ENCODE peak calls at places on chromosomes 2 and 18, in seven cellular contexts. One of them, this sample, is unnamed.

GRCh38 chr2:153871231-153872221 is at the start of gene GALNT13:
- DNase-seq in coronary artery: no peak
- DNase-seq in foreskin fibroblast: no peak
- DNase-seq in activated CD4-positive, alpha-beta T cell treated with anti-CD3 and anti-CD28 coated beads, Interleukin-2, amount 50 U/mL, for 24 hours: no peak
- DNase-seq in stimulated activated CD8-positive, alpha-beta memory T cell treated with anti-CD3 and anti-CD28 coated beads, Interleukin-15, amount 100 ng/mL, for 24 hours: no peak
- DNase-seq in AG08396: peak
- DNase-seq in T-helper 9 cell: no peak
- DNase-seq in this sample: peak

GRCh38 chr2:98419977-98420725 is 24.5 kb upstream of the INPP4A start:
- DNase-seq in coronary artery: no peak
- DNase-seq in T-helper 9 cell: no peak
- DNase-seq in activated CD4-positive, alpha-beta T cell treated with anti-CD3 and anti-CD28 coated beads, Interleukin-2, amount 50 U/mL, for 24 hours: no peak
- DNase-seq in stimulated activated CD8-positive, alpha-beta memory T cell treated with anti-CD3 and anti-CD28 coated beads, Interleukin-15, amount 100 ng/mL, for 24 hours: no peak
- DNase-seq in foreskin fibroblast: peak
- DNase-seq in AG08396: no peak
- DNase-seq in this sample: no peak

GRCh38 chr2:127929449-127929848 is 43.7 kb upstream of the AMMECR1L start:
- DNase-seq in T-helper 9 cell: no peak
- DNase-seq in stimulated activated CD8-positive, alpha-beta memory T cell treated with anti-CD3 and anti-CD28 coated beads, Interleukin-15, amount 100 ng/mL, for 24 hours: no peak
- DNase-seq in AG08396: no peak
- DNase-seq in activated CD4-positive, alpha-beta T cell treated with anti-CD3 and anti-CD28 coated beads, Interleukin-2, amount 50 U/mL, for 24 hours: no peak
- DNase-seq in foreskin fibroblast: no peak
- DNase-seq in coronary artery: no peak
- DNase-seq in this sample: no peak

GRCh38 chr2:110678457-110679336 is 834 bp upstream of the BUB1 start:
- DNase-seq in coronary artery: no peak
- DNase-seq in T-helper 9 cell: no peak
- DNase-seq in foreskin fibroblast: peak
- DNase-seq in AG08396: peak
- DNase-seq in activated CD4-positive, alpha-beta T cell treated with anti-CD3 and anti-CD28 coated beads, Interleukin-2, amount 50 U/mL, for 24 hours: no peak
- DNase-seq in stimulated activated CD8-positive, alpha-beta memory T cell treated with anti-CD3 and anti-CD28 coated beads, Interleukin-15, amount 100 ng/mL, for 24 hours: no peak
- DNase-seq in this sample: peak

GRCh38 chr2:169361706-169362345 is 508 bp downstream of the LRP2 start:
- DNase-seq in AG08396: peak
- DNase-seq in activated CD4-positive, alpha-beta T cell treated with anti-CD3 and anti-CD28 coated beads, Interleukin-2, amount 50 U/mL, for 24 hours: no peak
- DNase-seq in coronary artery: no peak
- DNase-seq in stimulated activated CD8-positive, alpha-beta memory T cell treated with anti-CD3 and anti-CD28 coated beads, Interleukin-15, amount 100 ng/mL, for 24 hours: no peak
- DNase-seq in T-helper 9 cell: no peak
- DNase-seq in foreskin fibroblast: peak
- DNase-seq in this sample: no peak

GRCh38 chr2:149894226-149894625 is 306.7 kb upstream of the MMADHC start:
- DNase-seq in stimulated activated CD8-positive, alpha-beta memory T cell treated with anti-CD3 and anti-CD28 coated beads, Interleukin-15, amount 100 ng/mL, for 24 hours: no peak
- DNase-seq in foreskin fibroblast: peak
- DNase-seq in activated CD4-positive, alpha-beta T cell treated with anti-CD3 and anti-CD28 coated beads, Interleukin-2, amount 50 U/mL, for 24 hours: no peak
- DNase-seq in AG08396: no peak
- DNase-seq in coronary artery: no peak
- DNase-seq in T-helper 9 cell: no peak
- DNase-seq in this sample: no peak

GRCh38 chr2:233408366-233409285 is 54.3 kb downstream of the DGKD start:
- DNase-seq in coronary artery: no peak
- DNase-seq in stimulated activated CD8-positive, alpha-beta memory T cell treated with anti-CD3 and anti-CD28 coated beads, Interleukin-15, amount 100 ng/mL, for 24 hours: no peak
- DNase-seq in foreskin fibroblast: no peak
- DNase-seq in AG08396: no peak
- DNase-seq in activated CD4-positive, alpha-beta T cell treated with anti-CD3 and anti-CD28 coated beads, Interleukin-2, amount 50 U/mL, for 24 hours: no peak
- DNase-seq in T-helper 9 cell: no peak
- DNase-seq in this sample: peak

GRCh38 chr2:241508240-241508509 is 209 bp downstream of the STK25 start:
- DNase-seq in foreskin fibroblast: no peak
- DNase-seq in T-helper 9 cell: peak
- DNase-seq in activated CD4-positive, alpha-beta T cell treated with anti-CD3 and anti-CD28 coated beads, Interleukin-2, amount 50 U/mL, for 24 hours: no peak
- DNase-seq in stimulated activated CD8-positive, alpha-beta memory T cell treated with anti-CD3 and anti-CD28 coated beads, Interleukin-15, amount 100 ng/mL, for 24 hours: no peak
- DNase-seq in AG08396: no peak
- DNase-seq in coronary artery: no peak
- DNase-seq in this sample: no peak

GRCh38 chr2:84486436-84487115 is 27.5 kb upstream of the SUCLG1 start:
- DNase-seq in activated CD4-positive, alpha-beta T cell treated with anti-CD3 and anti-CD28 coated beads, Interleukin-2, amount 50 U/mL, for 24 hours: no peak
- DNase-seq in T-helper 9 cell: no peak
- DNase-seq in AG08396: no peak
- DNase-seq in foreskin fibroblast: peak
- DNase-seq in coronary artery: no peak
- DNase-seq in stimulated activated CD8-positive, alpha-beta memory T cell treated with anti-CD3 and anti-CD28 coated beads, Interleukin-15, amount 100 ng/mL, for 24 hours: no peak
- DNase-seq in this sample: peak

GRCh38 chr2:47097563-47097962 is 57.5 kb downstream of the STPG4 start:
- DNase-seq in coronary artery: no peak
- DNase-seq in stimulated activated CD8-positive, alpha-beta memory T cell treated with anti-CD3 and anti-CD28 coated beads, Interleukin-15, amount 100 ng/mL, for 24 hours: no peak
- DNase-seq in activated CD4-positive, alpha-beta T cell treated with anti-CD3 and anti-CD28 coated beads, Interleukin-2, amount 50 U/mL, for 24 hours: no peak
- DNase-seq in AG08396: no peak
- DNase-seq in foreskin fibroblast: no peak
- DNase-seq in T-helper 9 cell: no peak
- DNase-seq in this sample: no peak

GRCh38 chr2:178796079-178796677 is 11.0 kb downstream of the TTN start:
- DNase-seq in stimulated activated CD8-positive, alpha-beta memory T cell treated with anti-CD3 and anti-CD28 coated beads, Interleukin-15, amount 100 ng/mL, for 24 hours: no peak
- DNase-seq in foreskin fibroblast: peak
- DNase-seq in coronary artery: no peak
- DNase-seq in AG08396: peak
- DNase-seq in activated CD4-positive, alpha-beta T cell treated with anti-CD3 and anti-CD28 coated beads, Interleukin-2, amount 50 U/mL, for 24 hours: no peak
- DNase-seq in T-helper 9 cell: no peak
- DNase-seq in this sample: peak

GRCh38 chr18:56200381-56200831 is 438.0 kb downstream of the TXNL1 start:
- DNase-seq in AG08396: peak
- DNase-seq in foreskin fibroblast: peak
- DNase-seq in coronary artery: no peak
- DNase-seq in activated CD4-positive, alpha-beta T cell treated with anti-CD3 and anti-CD28 coated beads, Interleukin-2, amount 50 U/mL, for 24 hours: no peak
- DNase-seq in T-helper 9 cell: no peak
- DNase-seq in stimulated activated CD8-positive, alpha-beta memory T cell treated with anti-CD3 and anti-CD28 coated beads, Interleukin-15, amount 100 ng/mL, for 24 hours: no peak
- DNase-seq in this sample: no peak

GRCh38 chr2:102369866-102370265 is 14.3 kb downstream of the IL18R1 start:
- DNase-seq in stimulated activated CD8-positive, alpha-beta memory T cell treated with anti-CD3 and anti-CD28 coated beads, Interleukin-15, amount 100 ng/mL, for 24 hours: no peak
- DNase-seq in AG08396: no peak
- DNase-seq in foreskin fibroblast: no peak
- DNase-seq in activated CD4-positive, alpha-beta T cell treated with anti-CD3 and anti-CD28 coated beads, Interleukin-2, amount 50 U/mL, for 24 hours: no peak
- DNase-seq in T-helper 9 cell: no peak
- DNase-seq in coronary artery: no peak
- DNase-seq in this sample: no peak

GRCh38 chr2:17522303-17522702 is 4.1 kb upstream of the RAD51AP2 start:
- DNase-seq in T-helper 9 cell: no peak
- DNase-seq in AG08396: no peak
- DNase-seq in foreskin fibroblast: no peak
- DNase-seq in coronary artery: no peak
- DNase-seq in stimulated activated CD8-positive, alpha-beta memory T cell treated with anti-CD3 and anti-CD28 coated beads, Interleukin-15, amount 100 ng/mL, for 24 hours: no peak
- DNase-seq in activated CD4-positive, alpha-beta T cell treated with anti-CD3 and anti-CD28 coated beads, Interleukin-2, amount 50 U/mL, for 24 hours: no peak
- DNase-seq in this sample: no peak

GRCh38 chr2:230723363-230723762 is 10.7 kb downstream of the CAB39 start:
- DNase-seq in foreskin fibroblast: no peak
- DNase-seq in AG08396: no peak
- DNase-seq in stimulated activated CD8-positive, alpha-beta memory T cell treated with anti-CD3 and anti-CD28 coated beads, Interleukin-15, amount 100 ng/mL, for 24 hours: no peak
- DNase-seq in coronary artery: no peak
- DNase-seq in activated CD4-positive, alpha-beta T cell treated with anti-CD3 and anti-CD28 coated beads, Interleukin-2, amount 50 U/mL, for 24 hours: peak
- DNase-seq in T-helper 9 cell: no peak
- DNase-seq in this sample: no peak

GRCh38 chr2:46225730-46226129 is 71.5 kb upstream of the EPAS1 start:
- DNase-seq in coronary artery: no peak
- DNase-seq in T-helper 9 cell: no peak
- DNase-seq in foreskin fibroblast: peak
- DNase-seq in AG08396: no peak
- DNase-seq in stimulated activated CD8-positive, alpha-beta memory T cell treated with anti-CD3 and anti-CD28 coated beads, Interleukin-15, amount 100 ng/mL, for 24 hours: no peak
- DNase-seq in activated CD4-positive, alpha-beta T cell treated with anti-CD3 and anti-CD28 coated beads, Interleukin-2, amount 50 U/mL, for 24 hours: no peak
- DNase-seq in this sample: no peak

GRCh38 chr18:49853436-49853835 is 40.1 kb upstream of the ACAA2 start:
- DNase-seq in AG08396: no peak
- DNase-seq in T-helper 9 cell: no peak
- DNase-seq in coronary artery: peak
- DNase-seq in foreskin fibroblast: no peak
- DNase-seq in stimulated activated CD8-positive, alpha-beta memory T cell treated with anti-CD3 and anti-CD28 coated beads, Interleukin-15, amount 100 ng/mL, for 24 hours: no peak
- DNase-seq in activated CD4-positive, alpha-beta T cell treated with anti-CD3 and anti-CD28 coated beads, Interleukin-2, amount 50 U/mL, for 24 hours: no peak
- DNase-seq in this sample: no peak

GRCh38 chr2:25912851-25913695 is 34.8 kb upstream of the ASXL2 start:
- DNase-seq in coronary artery: no peak
- DNase-seq in foreskin fibroblast: peak
- DNase-seq in activated CD4-positive, alpha-beta T cell treated with anti-CD3 and anti-CD28 coated beads, Interleukin-2, amount 50 U/mL, for 24 hours: no peak
- DNase-seq in stimulated activated CD8-positive, alpha-beta memory T cell treated with anti-CD3 and anti-CD28 coated beads, Interleukin-15, amount 100 ng/mL, for 24 hours: no peak
- DNase-seq in AG08396: peak
- DNase-seq in T-helper 9 cell: no peak
- DNase-seq in this sample: no peak

GRCh38 chr2:224598669-224599068 is 13.5 kb upstream of the CUL3 start:
- DNase-seq in coronary artery: no peak
- DNase-seq in AG08396: no peak
- DNase-seq in T-helper 9 cell: no peak
- DNase-seq in activated CD4-positive, alpha-beta T cell treated with anti-CD3 and anti-CD28 coated beads, Interleukin-2, amount 50 U/mL, for 24 hours: no peak
- DNase-seq in stimulated activated CD8-positive, alpha-beta memory T cell treated with anti-CD3 and anti-CD28 coated beads, Interleukin-15, amount 100 ng/mL, for 24 hours: no peak
- DNase-seq in foreskin fibroblast: no peak
- DNase-seq in this sample: no peak

GRCh38 chr2:95087379-95087778 is 34.2 kb downstream of the MRPS5 start:
- DNase-seq in coronary artery: no peak
- DNase-seq in stimulated activated CD8-positive, alpha-beta memory T cell treated with anti-CD3 and anti-CD28 coated beads, Interleukin-15, amount 100 ng/mL, for 24 hours: no peak
- DNase-seq in foreskin fibroblast: no peak
- DNase-seq in T-helper 9 cell: no peak
- DNase-seq in AG08396: no peak
- DNase-seq in activated CD4-positive, alpha-beta T cell treated with anti-CD3 and anti-CD28 coated beads, Interleukin-2, amount 50 U/mL, for 24 hours: no peak
- DNase-seq in this sample: no peak

GRCh38 chr2:110854355-110855081 is 122.1 kb downstream of the ACOXL start:
- DNase-seq in stimulated activated CD8-positive, alpha-beta memory T cell treated with anti-CD3 and anti-CD28 coated beads, Interleukin-15, amount 100 ng/mL, for 24 hours: no peak
- DNase-seq in coronary artery: no peak
- DNase-seq in activated CD4-positive, alpha-beta T cell treated with anti-CD3 and anti-CD28 coated beads, Interleukin-2, amount 50 U/mL, for 24 hours: no peak
- DNase-seq in foreskin fibroblast: no peak
- DNase-seq in T-helper 9 cell: no peak
- DNase-seq in AG08396: no peak
- DNase-seq in this sample: no peak

GRCh38 chr2:144234115-144234772 is 285.7 kb downstream of the ZEB2 start:
- DNase-seq in AG08396: no peak
- DNase-seq in coronary artery: no peak
- DNase-seq in activated CD4-positive, alpha-beta T cell treated with anti-CD3 and anti-CD28 coated beads, Interleukin-2, amount 50 U/mL, for 24 hours: no peak
- DNase-seq in stimulated activated CD8-positive, alpha-beta memory T cell treated with anti-CD3 and anti-CD28 coated beads, Interleukin-15, amount 100 ng/mL, for 24 hours: no peak
- DNase-seq in foreskin fibroblast: no peak
- DNase-seq in T-helper 9 cell: no peak
- DNase-seq in this sample: no peak

GRCh38 chr2:39938035-39938835 is 159.2 kb upstream of the THUMPD2 start:
- DNase-seq in T-helper 9 cell: no peak
- DNase-seq in AG08396: peak
- DNase-seq in coronary artery: no peak
- DNase-seq in activated CD4-positive, alpha-beta T cell treated with anti-CD3 and anti-CD28 coated beads, Interleukin-2, amount 50 U/mL, for 24 hours: no peak
- DNase-seq in stimulated activated CD8-positive, alpha-beta memory T cell treated with anti-CD3 and anti-CD28 coated beads, Interleukin-15, amount 100 ng/mL, for 24 hours: no peak
- DNase-seq in foreskin fibroblast: peak
- DNase-seq in this sample: no peak

GRCh38 chr18:73693091-73693490 is 454.5 kb downstream of the FBXO15 start:
- DNase-seq in activated CD4-positive, alpha-beta T cell treated with anti-CD3 and anti-CD28 coated beads, Interleukin-2, amount 50 U/mL, for 24 hours: no peak
- DNase-seq in coronary artery: no peak
- DNase-seq in AG08396: no peak
- DNase-seq in stimulated activated CD8-positive, alpha-beta memory T cell treated with anti-CD3 and anti-CD28 coated beads, Interleukin-15, amount 100 ng/mL, for 24 hours: no peak
- DNase-seq in foreskin fibroblast: no peak
- DNase-seq in T-helper 9 cell: no peak
- DNase-seq in this sample: no peak

GRCh38 chr2:240451791-240452470 is 16.5 kb downstream of the GPC1 start:
- DNase-seq in coronary artery: no peak
- DNase-seq in activated CD4-positive, alpha-beta T cell treated with anti-CD3 and anti-CD28 coated beads, Interleukin-2, amount 50 U/mL, for 24 hours: no peak
- DNase-seq in AG08396: no peak
- DNase-seq in stimulated activated CD8-positive, alpha-beta memory T cell treated with anti-CD3 and anti-CD28 coated beads, Interleukin-15, amount 100 ng/mL, for 24 hours: no peak
- DNase-seq in T-helper 9 cell: no peak
- DNase-seq in foreskin fibroblast: no peak
- DNase-seq in this sample: no peak

GRCh38 chr2:58607479-58607878 is 366.4 kb upstream of the FANCL start:
- DNase-seq in activated CD4-positive, alpha-beta T cell treated with anti-CD3 and anti-CD28 coated beads, Interleukin-2, amount 50 U/mL, for 24 hours: no peak
- DNase-seq in foreskin fibroblast: peak
- DNase-seq in T-helper 9 cell: no peak
- DNase-seq in AG08396: no peak
- DNase-seq in coronary artery: no peak
- DNase-seq in stimulated activated CD8-positive, alpha-beta memory T cell treated with anti-CD3 and anti-CD28 coated beads, Interleukin-15, amount 100 ng/mL, for 24 hours: no peak
- DNase-seq in this sample: no peak

GRCh38 chr18:23825978-23826405 is 136.7 kb downstream of the LAMA3 start:
- DNase-seq in activated CD4-positive, alpha-beta T cell treated with anti-CD3 and anti-CD28 coated beads, Interleukin-2, amount 50 U/mL, for 24 hours: no peak
- DNase-seq in coronary artery: peak
- DNase-seq in foreskin fibroblast: peak
- DNase-seq in AG08396: peak
- DNase-seq in T-helper 9 cell: no peak
- DNase-seq in stimulated activated CD8-positive, alpha-beta memory T cell treated with anti-CD3 and anti-CD28 coated beads, Interleukin-15, amount 100 ng/mL, for 24 hours: no peak
- DNase-seq in this sample: no peak

GRCh38 chr2:222907790-222908431 is 47.1 kb downstream of the ACSL3 start:
- DNase-seq in AG08396: peak
- DNase-seq in coronary artery: no peak
- DNase-seq in foreskin fibroblast: peak
- DNase-seq in stimulated activated CD8-positive, alpha-beta memory T cell treated with anti-CD3 and anti-CD28 coated beads, Interleukin-15, amount 100 ng/mL, for 24 hours: no peak
- DNase-seq in activated CD4-positive, alpha-beta T cell treated with anti-CD3 and anti-CD28 coated beads, Interleukin-2, amount 50 U/mL, for 24 hours: no peak
- DNase-seq in T-helper 9 cell: no peak
- DNase-seq in this sample: no peak

This sample was measured in SJCRH30.